ENCODE peak calls at places on chromosomes 6 and 20, in seven cellular contexts. K, J, O, F, H, A and X are unnamed samples.

GRCh38 chr20:19483309-19483708 is 270.9 kb downstream of the SLC24A3 start:
- DNase-seq in O (no peak), F (no peak), J (no peak), H (no peak), A (no peak), K (no peak), X (no peak)

GRCh38 chr6:74871757-74872156 is 334.1 kb downstream of the COL12A1 start:
- DNase-seq in J (no peak), K (no peak), F (no peak), H (no peak), O (no peak), A (no peak), X (no peak)

GRCh38 chr6:140846518-140847277 is 1286.0 kb upstream of the GJE1 start:
- DNase-seq in J (no peak), H (no peak), F (peak; percentile 64), A (no peak), K (no peak), O (no peak), X (no peak)

GRCh38 chr6:159981591-159982245 is 12.8 kb downstream of the IGF2R start:
- DNase-seq in A (peak; percentile 55), H (no peak), J (peak; percentile 69), K (no peak), O (no peak), F (peak; percentile 97), X (peak; percentile 43)

GRCh38 chr6:33406161-33406560 is 4.7 kb upstream of the PHF1 start:
- DNase-seq in O (no peak), H (no peak), F (no peak), J (no peak), K (no peak), A (no peak), X (no peak)

GRCh38 chr20:959996-960615 is 42.0 kb downstream of the RSPO4 start:
- DNase-seq in O (no peak), K (no peak), H (no peak), A (no peak), F (no peak), J (no peak), X (no peak)

GRCh38 chr20:15742076-15742475 is 831.2 kb downstream of the KIF16B start:
- DNase-seq in A (no peak), H (no peak), J (no peak), O (no peak), F (no peak), K (no peak), X (no peak)

GRCh38 chr6:168877821-168878282 is 375.8 kb downstream of the THBS2 start:
- DNase-seq in O (no peak), J (no peak), A (peak; percentile 70), K (no peak), F (no peak), H (no peak), X (no peak)

GRCh38 chr6:84762220-84762940 is 2.0 kb downstream of the TBX18 start:
- DNase-seq in H (no peak), F (peak; percentile 74), K (no peak), A (no peak), O (peak; percentile 18), J (no peak), X (no peak)

GRCh38 chr6:37783831-37784584 is 35.5 kb upstream of the ZFAND3 start:
- DNase-seq in O (peak; percentile 26), J (no peak), K (no peak), A (no peak), F (peak; percentile 38), H (no peak), X (no peak)

GRCh38 chr6:169185011-169185521 is 68.6 kb downstream of the THBS2 start:
- DNase-seq in F (no peak), A (no peak), O (no peak), K (no peak), J (no peak), H (no peak), X (no peak)

GRCh38 chr6:132052096-132052495 is 100.9 kb upstream of the CCN2 start:
- DNase-seq in K (no peak), O (no peak), J (no peak), H (no peak), A (no peak), F (no peak), X (no peak)
- TF ChIP-seq POLR2A in K (no peak), O (no peak), J (no peak), H (no peak), A (no peak), F (no peak), X (no peak)

DNA sequence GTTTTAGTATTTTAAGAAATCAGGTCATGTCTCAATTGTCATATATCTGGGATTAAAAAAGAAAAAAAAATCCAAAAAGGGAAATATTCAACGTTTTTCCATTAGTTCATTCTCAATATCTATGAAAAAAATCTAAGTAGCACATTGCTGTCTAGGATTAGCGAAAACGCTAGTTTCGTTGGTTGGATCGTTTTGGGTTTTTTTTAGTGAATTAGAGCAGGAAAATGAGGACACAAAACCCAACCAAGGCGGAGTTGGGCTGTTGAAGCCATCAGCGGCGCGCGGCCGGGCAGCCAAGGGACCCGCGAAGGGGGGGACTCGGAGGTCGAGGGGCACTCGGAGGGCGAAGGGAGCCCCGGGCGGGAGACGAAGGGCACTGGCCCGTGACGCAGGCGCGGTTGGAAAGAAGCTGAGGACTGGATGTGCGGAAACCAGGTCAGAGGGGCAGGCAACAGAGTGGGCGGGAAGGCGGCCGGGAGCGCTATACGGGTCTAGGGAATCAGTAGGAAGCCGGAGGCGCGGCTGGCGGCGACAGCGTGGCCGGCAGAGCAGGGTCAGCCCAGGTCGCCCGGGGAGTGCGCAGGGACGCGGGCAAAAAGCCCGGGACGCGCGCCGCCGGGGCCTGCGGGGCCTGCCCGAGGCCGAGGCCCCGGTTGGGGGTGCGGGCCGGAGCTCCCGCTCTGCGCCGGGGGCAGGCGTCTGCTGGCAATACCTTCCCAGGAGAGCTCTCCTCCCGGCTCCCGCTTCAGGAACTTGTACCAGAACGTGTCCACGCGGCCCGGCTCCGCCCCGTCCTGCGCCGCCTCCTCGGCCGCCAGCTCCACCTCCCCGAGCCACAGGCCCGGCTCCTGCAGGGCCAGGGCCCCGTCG is 599 bp downstream of the EPM2A start:
- DNase-seq in O (peak; percentile 65), J (peak; percentile 70), H (peak; percentile 28), A (peak; percentile 90), F (peak; percentile 89), K (peak; percentile 52), X (peak; percentile 86)
- TF ChIP-seq POLR2A in O (peak; percentile 38), J (peak; percentile 24), H (no peak), A (peak; percentile 61), F (peak; percentile 91), K (peak; percentile 47), X (peak; percentile 62)

DNA sequence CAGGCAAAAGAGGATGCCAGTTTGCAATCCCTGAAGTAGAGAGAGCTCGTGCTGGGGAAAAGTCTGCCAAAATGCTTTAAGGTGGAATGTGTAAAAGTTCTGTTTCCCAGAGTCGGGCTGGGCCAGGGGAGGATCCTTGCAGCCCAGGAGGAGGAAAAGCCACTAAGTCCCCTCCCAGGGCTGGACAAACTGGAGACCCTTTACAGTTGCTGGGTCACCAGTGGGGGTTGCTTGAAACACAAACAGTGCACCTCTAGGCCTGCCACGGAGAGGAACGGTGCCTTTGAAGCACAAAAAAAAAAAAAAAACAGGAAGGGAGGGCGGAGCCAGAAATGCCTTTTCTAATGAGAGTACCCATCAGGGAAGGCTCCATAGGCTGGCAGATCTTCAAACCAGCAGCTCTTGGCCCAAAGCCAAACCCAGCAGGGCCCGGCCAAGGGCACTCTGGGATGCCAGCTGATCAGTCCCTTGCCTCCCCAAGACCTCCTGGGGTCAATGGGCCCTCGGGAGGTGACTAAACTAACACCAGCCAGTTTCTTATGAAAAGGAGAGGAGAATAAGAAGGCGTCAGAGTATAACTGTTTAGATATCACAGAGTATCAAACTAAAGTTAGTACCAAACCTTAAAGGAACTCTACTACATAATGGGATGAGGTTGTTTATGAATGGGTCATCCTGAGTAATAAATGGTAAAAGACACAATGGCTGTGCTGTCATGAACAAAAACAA is 23.7 kb downstream of the HLA-A start:
- DNase-seq in F (peak; percentile 75), J (peak; percentile 69), H (no peak), O (peak; percentile 61), A (peak; percentile 91), K (peak; percentile 65), X (peak; percentile 83)
- TF ChIP-seq POLR2A in F (no peak), J (no peak), H (no peak), O (no peak), A (no peak), K (no peak), X (peak; percentile 88)

DNA sequence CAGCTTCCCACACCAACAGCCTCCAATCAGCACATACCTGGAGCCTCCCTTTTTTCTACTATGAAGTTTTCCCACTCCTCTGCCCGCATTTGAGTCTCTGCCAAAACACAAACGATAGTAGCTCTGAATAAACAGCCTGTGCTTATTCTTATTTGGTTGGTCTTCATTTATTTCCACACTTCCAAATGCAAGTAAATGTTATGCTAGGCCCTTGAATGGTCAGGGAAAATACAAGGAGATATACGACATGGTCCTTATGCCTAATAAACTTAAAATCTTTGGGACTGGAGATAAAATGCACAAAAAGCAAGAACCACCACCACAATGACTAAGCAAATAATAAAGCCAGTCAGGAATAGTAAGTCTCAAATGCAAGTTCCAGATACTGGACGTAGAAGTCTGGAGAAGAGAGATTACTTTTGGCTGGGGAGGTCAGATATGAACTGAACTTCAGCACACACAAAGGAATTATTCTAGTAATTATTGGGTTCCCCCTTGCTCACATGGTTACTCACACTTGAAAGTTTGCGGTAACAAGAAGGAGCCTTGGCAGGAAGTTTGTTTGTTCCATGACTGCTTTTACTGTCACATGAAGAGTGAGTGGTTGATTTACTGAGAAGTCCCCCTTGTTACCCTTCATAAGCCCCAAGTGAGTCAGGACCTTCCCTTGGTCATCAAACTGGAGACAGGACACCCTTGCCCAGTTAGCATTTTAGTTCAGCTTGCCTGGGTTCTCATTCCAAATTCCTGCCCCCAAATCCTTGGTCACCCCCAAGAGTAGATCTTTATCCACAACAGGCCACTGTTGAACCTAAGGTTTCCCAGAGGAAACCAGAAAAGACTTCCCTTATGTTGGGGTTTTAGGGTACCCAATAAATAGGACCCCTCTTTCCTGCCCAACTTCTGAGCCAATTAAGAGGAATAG is 511.2 kb upstream of the JARID2 start:
- DNase-seq in O (no peak), K (no peak), H (no peak), J (peak; percentile 31), A (no peak), F (no peak), X (peak; percentile 94)
- TF ChIP-seq POLR2A in O (no peak), K (no peak), H (no peak), J (no peak), A (no peak), F (no peak), X (peak; percentile 53)

DNA sequence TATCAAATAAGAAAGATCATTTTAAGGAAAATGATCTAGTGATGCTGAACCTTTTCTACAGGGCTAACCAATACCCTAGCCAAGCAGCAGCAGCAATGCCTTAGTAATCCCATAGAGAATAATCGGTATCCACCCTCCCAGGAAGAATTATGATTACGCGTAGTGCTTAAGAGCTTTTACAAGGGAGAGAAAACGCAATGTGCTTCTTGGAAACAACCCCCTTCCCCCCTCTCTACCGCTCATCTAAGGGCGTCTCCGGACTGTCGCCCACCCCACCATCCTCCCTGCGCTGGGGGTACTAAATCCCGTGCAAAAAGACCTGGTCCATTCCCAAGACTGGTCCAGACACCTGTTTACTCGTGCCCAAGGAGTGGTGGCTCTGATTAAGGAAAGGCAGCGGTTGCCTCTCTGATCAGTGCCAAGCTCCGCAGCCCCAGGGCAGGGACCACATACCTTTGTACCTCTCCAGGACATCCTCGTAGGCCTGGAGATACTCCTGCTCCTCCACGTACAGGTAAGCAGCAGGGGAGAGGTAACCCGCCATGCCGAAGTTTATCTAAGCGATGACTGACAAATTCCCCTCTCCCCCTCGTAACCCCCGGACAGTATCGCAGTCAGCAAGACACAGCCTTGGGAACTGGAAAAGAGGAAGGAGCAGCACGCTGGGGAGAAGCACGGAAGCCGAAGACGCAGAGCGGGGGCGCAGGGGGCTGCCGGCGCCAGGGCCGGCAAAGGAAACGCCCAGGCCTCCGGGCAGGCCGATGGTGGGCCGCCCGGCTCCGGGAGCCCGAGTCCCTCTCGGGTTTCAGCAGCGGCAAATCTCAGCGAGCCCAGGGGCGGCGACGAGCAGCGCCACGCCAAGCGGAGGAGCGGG is 112.1 kb upstream of the BEND6 start:
- DNase-seq in H (no peak), O (no peak), F (peak; percentile 53), J (no peak), A (peak; percentile 37), K (no peak), X (no peak)
- TF ChIP-seq POLR2A in H (no peak), O (peak; percentile 12), F (no peak), J (no peak), A (peak; percentile 20), K (peak; percentile 23), X (no peak)

GRCh38 chr6:25984265-25984664 is 21.7 kb downstream of the TRIM38 start:
- DNase-seq in J (no peak), F (no peak), K (no peak), O (no peak), H (no peak), A (no peak), X (no peak)
- TF ChIP-seq POLR2A in J (no peak), F (no peak), K (no peak), O (no peak), H (no peak), A (no peak), X (no peak)